ENCODE peak calls at places on chromosomes 5 and 9, in seven cellular contexts. Q, C, G, Y, L, M and D are unnamed samples.

GRCh38 chr9:31535659-31536058 is 848.8 kb upstream of the ACO1 start:
- DNase-seq in Q (no peak), C (no peak), G (no peak), Y (no peak), L (no peak), M (no peak), D (no peak)

GRCh38 chr5:141945511-141946024 is 12.4 kb downstream of the PCDH12 start:
- DNase-seq in Q (peak), C (no peak), G (no peak), Y (no peak), L (no peak), M (no peak), D (no peak)

GRCh38 chr9:80501635-80502034 is 929.9 kb downstream of the TLE4 start:
- DNase-seq in Q (no peak), C (no peak), G (no peak), Y (no peak), L (no peak), M (no peak), D (peak)

GRCh38 chr5:15951550-15951949 is 228.0 kb downstream of the MARCHF11 start:
- DNase-seq in Q (no peak), C (no peak), G (no peak), Y (no peak), L (no peak), M (no peak), D (no peak)

GRCh38 chr5:27855491-27855890 is 817.1 kb upstream of the CDH9 start:
- DNase-seq in Q (no peak), C (no peak), G (peak), Y (no peak), L (peak), M (peak), D (peak)

GRCh38 chr5:37580106-37580505 is 201.0 kb downstream of the WDR70 start:
- DNase-seq in Q (no peak), C (no peak), G (no peak), Y (no peak), L (no peak), M (no peak), D (no peak)

GRCh38 chr5:108339220-108339619 is 42.7 kb downstream of the FBXL17 start:
- DNase-seq in Q (no peak), C (no peak), G (peak), Y (no peak), L (no peak), M (no peak), D (no peak)

GRCh38 chr5:136769093-136769492 is 403.7 kb upstream of the TRPC7 start:
- DNase-seq in Q (no peak), C (no peak), G (no peak), Y (no peak), L (no peak), M (no peak), D (no peak)

GRCh38 chr9:106482733-106483132 is 380.2 kb upstream of the ZNF462 start:
- DNase-seq in Q (no peak), C (no peak), G (no peak), Y (no peak), L (no peak), M (peak), D (peak)

GRCh38 chr5:124061663-124062062 is 549.7 kb downstream of the CSNK1G3 start:
- DNase-seq in Q (no peak), C (no peak), G (no peak), Y (peak), L (no peak), M (peak), D (no peak)

GRCh38 chr9:78114581-78114980 is 83.0 kb upstream of the GNAQ start:
- DNase-seq in Q (no peak), C (no peak), G (no peak), Y (no peak), L (no peak), M (no peak), D (no peak)